ENCODE peak calls at places on chromosome 18, in ten cellular contexts. One of them, this sample, is unnamed.

GRCh38 chr18:49754866-49755265 is 58.5 kb downstream of the ACAA2 start:
- DNase-seq in AG09319: no peak
- DNase-seq in amniotic stem cell: no peak
- DNase-seq in AG10803: no peak
- DNase-seq in activated CD4-positive, CD25-positive, alpha-beta regulatory T cell treated with anti-CD3 and anti-CD28 coated beads, Interleukin-2, amount 50 U/mL, for 72 hours: no peak
- DNase-seq in NCI-H1417: no peak
- DNase-seq in endothelial cell: no peak
- DNase-seq in MM.1S: no peak
- DNase-seq in uterus: no peak
- DNase-seq in stimulated activated CD4-positive, alpha-beta T cell treated with anti-CD3 and anti-CD28 coated beads, Interleukin-1b, Interleukin-23, amount 100 ng/mL, for 1 hour: no peak
- DNase-seq in this sample: no peak

GRCh38 chr18:30684825-30685481 is 357.6 kb downstream of the DSC3 start:
- DNase-seq in amniotic stem cell: no peak
- DNase-seq in uterus: no peak
- DNase-seq in AG09319: no peak
- DNase-seq in AG10803: no peak
- DNase-seq in activated CD4-positive, CD25-positive, alpha-beta regulatory T cell treated with anti-CD3 and anti-CD28 coated beads, Interleukin-2, amount 50 U/mL, for 72 hours: no peak
- DNase-seq in endothelial cell: no peak
- DNase-seq in stimulated activated CD4-positive, alpha-beta T cell treated with anti-CD3 and anti-CD28 coated beads, Interleukin-1b, Interleukin-23, amount 100 ng/mL, for 1 hour: no peak
- DNase-seq in NCI-H1417: peak; percentile 5
- DNase-seq in MM.1S: no peak
- DNase-seq in this sample: no peak

GRCh38 chr18:44079602-44080001 is 601.1 kb upstream of the SETBP1 start:
- DNase-seq in amniotic stem cell: peak; percentile 37
- DNase-seq in NCI-H1417: no peak
- DNase-seq in AG09319: no peak
- DNase-seq in AG10803: peak; percentile 22
- DNase-seq in stimulated activated CD4-positive, alpha-beta T cell treated with anti-CD3 and anti-CD28 coated beads, Interleukin-1b, Interleukin-23, amount 100 ng/mL, for 1 hour: no peak
- DNase-seq in activated CD4-positive, CD25-positive, alpha-beta regulatory T cell treated with anti-CD3 and anti-CD28 coated beads, Interleukin-2, amount 50 U/mL, for 72 hours: no peak
- DNase-seq in MM.1S: no peak
- DNase-seq in uterus: no peak
- DNase-seq in endothelial cell: no peak
- DNase-seq in this sample: no peak

GRCh38 chr18:7237670-7238272 is 6.9 kb downstream of the LRRC30 start:
- DNase-seq in amniotic stem cell: no peak
- DNase-seq in activated CD4-positive, CD25-positive, alpha-beta regulatory T cell treated with anti-CD3 and anti-CD28 coated beads, Interleukin-2, amount 50 U/mL, for 72 hours: no peak
- DNase-seq in AG10803: no peak
- DNase-seq in AG09319: no peak
- DNase-seq in uterus: no peak
- DNase-seq in stimulated activated CD4-positive, alpha-beta T cell treated with anti-CD3 and anti-CD28 coated beads, Interleukin-1b, Interleukin-23, amount 100 ng/mL, for 1 hour: no peak
- DNase-seq in NCI-H1417: no peak
- DNase-seq in MM.1S: no peak
- DNase-seq in endothelial cell: no peak
- DNase-seq in this sample: no peak

GRCh38 chr18:23397907-23398306 is 55.2 kb upstream of the RIOK3 start:
- DNase-seq in stimulated activated CD4-positive, alpha-beta T cell treated with anti-CD3 and anti-CD28 coated beads, Interleukin-1b, Interleukin-23, amount 100 ng/mL, for 1 hour: no peak
- DNase-seq in NCI-H1417: no peak
- DNase-seq in endothelial cell: no peak
- DNase-seq in amniotic stem cell: no peak
- DNase-seq in uterus: no peak
- DNase-seq in MM.1S: no peak
- DNase-seq in AG10803: no peak
- DNase-seq in AG09319: no peak
- DNase-seq in activated CD4-positive, CD25-positive, alpha-beta regulatory T cell treated with anti-CD3 and anti-CD28 coated beads, Interleukin-2, amount 50 U/mL, for 72 hours: no peak
- DNase-seq in this sample: peak; percentile 62

GRCh38 chr18:58605027-58606020 is 23.6 kb downstream of the ALPK2 start:
- DNase-seq in AG10803: peak; percentile 42
- DNase-seq in stimulated activated CD4-positive, alpha-beta T cell treated with anti-CD3 and anti-CD28 coated beads, Interleukin-1b, Interleukin-23, amount 100 ng/mL, for 1 hour: no peak
- DNase-seq in activated CD4-positive, CD25-positive, alpha-beta regulatory T cell treated with anti-CD3 and anti-CD28 coated beads, Interleukin-2, amount 50 U/mL, for 72 hours: no peak
- DNase-seq in uterus: no peak
- DNase-seq in MM.1S: no peak
- DNase-seq in endothelial cell: no peak
- DNase-seq in AG09319: no peak
- DNase-seq in amniotic stem cell: no peak
- DNase-seq in NCI-H1417: no peak
- DNase-seq in this sample: no peak

GRCh38 chr18:75170916-75171315 is 38.0 kb downstream of the PTGR3 start:
- DNase-seq in AG09319: no peak
- DNase-seq in AG10803: no peak
- DNase-seq in endothelial cell: no peak
- DNase-seq in MM.1S: no peak
- DNase-seq in NCI-H1417: no peak
- DNase-seq in activated CD4-positive, CD25-positive, alpha-beta regulatory T cell treated with anti-CD3 and anti-CD28 coated beads, Interleukin-2, amount 50 U/mL, for 72 hours: no peak
- DNase-seq in uterus: no peak
- DNase-seq in amniotic stem cell: no peak
- DNase-seq in stimulated activated CD4-positive, alpha-beta T cell treated with anti-CD3 and anti-CD28 coated beads, Interleukin-1b, Interleukin-23, amount 100 ng/mL, for 1 hour: no peak
- DNase-seq in this sample: no peak

GRCh38 chr18:22195052-22195451 is 25.7 kb downstream of the GATA6 start:
- DNase-seq in NCI-H1417: no peak
- DNase-seq in AG10803: no peak
- DNase-seq in endothelial cell: no peak
- DNase-seq in stimulated activated CD4-positive, alpha-beta T cell treated with anti-CD3 and anti-CD28 coated beads, Interleukin-1b, Interleukin-23, amount 100 ng/mL, for 1 hour: no peak
- DNase-seq in uterus: no peak
- DNase-seq in AG09319: no peak
- DNase-seq in MM.1S: no peak
- DNase-seq in amniotic stem cell: no peak
- DNase-seq in activated CD4-positive, CD25-positive, alpha-beta regulatory T cell treated with anti-CD3 and anti-CD28 coated beads, Interleukin-2, amount 50 U/mL, for 72 hours: no peak
- DNase-seq in this sample: no peak

GRCh38 chr18:52242711-52243110 is 97.3 kb upstream of the DCC start:
- DNase-seq in MM.1S: no peak
- DNase-seq in uterus: no peak
- DNase-seq in stimulated activated CD4-positive, alpha-beta T cell treated with anti-CD3 and anti-CD28 coated beads, Interleukin-1b, Interleukin-23, amount 100 ng/mL, for 1 hour: no peak
- DNase-seq in AG10803: peak; percentile 38
- DNase-seq in AG09319: no peak
- DNase-seq in NCI-H1417: no peak
- DNase-seq in endothelial cell: no peak
- DNase-seq in activated CD4-positive, CD25-positive, alpha-beta regulatory T cell treated with anti-CD3 and anti-CD28 coated beads, Interleukin-2, amount 50 U/mL, for 72 hours: no peak
- DNase-seq in amniotic stem cell: no peak
- DNase-seq in this sample: no peak

GRCh38 chr18:2087877-2088673 is 483.2 kb downstream of the METTL4 start:
- DNase-seq in stimulated activated CD4-positive, alpha-beta T cell treated with anti-CD3 and anti-CD28 coated beads, Interleukin-1b, Interleukin-23, amount 100 ng/mL, for 1 hour: no peak
- DNase-seq in activated CD4-positive, CD25-positive, alpha-beta regulatory T cell treated with anti-CD3 and anti-CD28 coated beads, Interleukin-2, amount 50 U/mL, for 72 hours: no peak
- DNase-seq in MM.1S: no peak
- DNase-seq in uterus: peak; percentile 16
- DNase-seq in amniotic stem cell: no peak
- DNase-seq in NCI-H1417: no peak
- DNase-seq in AG10803: peak; percentile 53
- DNase-seq in AG09319: no peak
- DNase-seq in endothelial cell: no peak
- DNase-seq in this sample: no peak

GRCh38 chr18:44497294-44497693 is 183.4 kb upstream of the SETBP1 start:
- DNase-seq in AG09319: no peak
- DNase-seq in uterus: no peak
- DNase-seq in activated CD4-positive, CD25-positive, alpha-beta regulatory T cell treated with anti-CD3 and anti-CD28 coated beads, Interleukin-2, amount 50 U/mL, for 72 hours: no peak
- DNase-seq in endothelial cell: no peak
- DNase-seq in amniotic stem cell: no peak
- DNase-seq in AG10803: no peak
- DNase-seq in stimulated activated CD4-positive, alpha-beta T cell treated with anti-CD3 and anti-CD28 coated beads, Interleukin-1b, Interleukin-23, amount 100 ng/mL, for 1 hour: no peak
- DNase-seq in MM.1S: no peak
- DNase-seq in NCI-H1417: no peak
- DNase-seq in this sample: no peak

GRCh38 chr18:79199691-79200374 is 130.6 kb downstream of the ATP9B start:
- DNase-seq in stimulated activated CD4-positive, alpha-beta T cell treated with anti-CD3 and anti-CD28 coated beads, Interleukin-1b, Interleukin-23, amount 100 ng/mL, for 1 hour: no peak
- DNase-seq in uterus: no peak
- DNase-seq in AG09319: no peak
- DNase-seq in endothelial cell: no peak
- DNase-seq in amniotic stem cell: no peak
- DNase-seq in AG10803: peak; percentile 60
- DNase-seq in MM.1S: peak; percentile 80
- DNase-seq in NCI-H1417: no peak
- DNase-seq in activated CD4-positive, CD25-positive, alpha-beta regulatory T cell treated with anti-CD3 and anti-CD28 coated beads, Interleukin-2, amount 50 U/mL, for 72 hours: no peak
- DNase-seq in this sample: no peak

GRCh38 chr18:41059126-41059415 is 896.0 kb upstream of the PIK3C3 start:
- DNase-seq in uterus: no peak
- DNase-seq in AG09319: no peak
- DNase-seq in endothelial cell: no peak
- DNase-seq in amniotic stem cell: no peak
- DNase-seq in AG10803: no peak
- DNase-seq in stimulated activated CD4-positive, alpha-beta T cell treated with anti-CD3 and anti-CD28 coated beads, Interleukin-1b, Interleukin-23, amount 100 ng/mL, for 1 hour: no peak
- DNase-seq in activated CD4-positive, CD25-positive, alpha-beta regulatory T cell treated with anti-CD3 and anti-CD28 coated beads, Interleukin-2, amount 50 U/mL, for 72 hours: no peak
- DNase-seq in MM.1S: no peak
- DNase-seq in NCI-H1417: no peak
- DNase-seq in this sample: no peak

GRCh38 chr18:74139888-74140287 is 7.7 kb downstream of the FBXO15 start:
- DNase-seq in AG09319: no peak
- DNase-seq in NCI-H1417: no peak
- DNase-seq in AG10803: peak; percentile 34
- DNase-seq in activated CD4-positive, CD25-positive, alpha-beta regulatory T cell treated with anti-CD3 and anti-CD28 coated beads, Interleukin-2, amount 50 U/mL, for 72 hours: no peak
- DNase-seq in amniotic stem cell: peak; percentile 39
- DNase-seq in uterus: no peak
- DNase-seq in stimulated activated CD4-positive, alpha-beta T cell treated with anti-CD3 and anti-CD28 coated beads, Interleukin-1b, Interleukin-23, amount 100 ng/mL, for 1 hour: no peak
- DNase-seq in MM.1S: no peak
- DNase-seq in endothelial cell: no peak
- DNase-seq in this sample: no peak

GRCh38 chr18:58484989-58485962 is 143.6 kb downstream of the ALPK2 start:
- DNase-seq in uterus: no peak
- DNase-seq in NCI-H1417: peak; percentile 83
- DNase-seq in AG09319: no peak
- DNase-seq in endothelial cell: peak; percentile 21
- DNase-seq in amniotic stem cell: no peak
- DNase-seq in MM.1S: no peak
- DNase-seq in stimulated activated CD4-positive, alpha-beta T cell treated with anti-CD3 and anti-CD28 coated beads, Interleukin-1b, Interleukin-23, amount 100 ng/mL, for 1 hour: no peak
- DNase-seq in AG10803: no peak
- DNase-seq in activated CD4-positive, CD25-positive, alpha-beta regulatory T cell treated with anti-CD3 and anti-CD28 coated beads, Interleukin-2, amount 50 U/mL, for 72 hours: no peak
- DNase-seq in this sample: no peak

GRCh38 chr18:13276530-13277520 is 58.3 kb downstream of the LDLRAD4 start:
- DNase-seq in stimulated activated CD4-positive, alpha-beta T cell treated with anti-CD3 and anti-CD28 coated beads, Interleukin-1b, Interleukin-23, amount 100 ng/mL, for 1 hour: no peak
- DNase-seq in NCI-H1417: no peak
- DNase-seq in uterus: no peak
- DNase-seq in AG10803: no peak
- DNase-seq in endothelial cell: no peak
- DNase-seq in amniotic stem cell: no peak
- DNase-seq in AG09319: no peak
- DNase-seq in MM.1S: no peak
- DNase-seq in activated CD4-positive, CD25-positive, alpha-beta regulatory T cell treated with anti-CD3 and anti-CD28 coated beads, Interleukin-2, amount 50 U/mL, for 72 hours: no peak
- DNase-seq in this sample: no peak

GRCh38 chr18:9648431-9649163 is 34.2 kb upstream of the PPP4R1 start:
- DNase-seq in stimulated activated CD4-positive, alpha-beta T cell treated with anti-CD3 and anti-CD28 coated beads, Interleukin-1b, Interleukin-23, amount 100 ng/mL, for 1 hour: no peak
- DNase-seq in amniotic stem cell: no peak
- DNase-seq in AG10803: no peak
- DNase-seq in NCI-H1417: no peak
- DNase-seq in MM.1S: no peak
- DNase-seq in activated CD4-positive, CD25-positive, alpha-beta regulatory T cell treated with anti-CD3 and anti-CD28 coated beads, Interleukin-2, amount 50 U/mL, for 72 hours: no peak
- DNase-seq in endothelial cell: no peak
- DNase-seq in AG09319: no peak
- DNase-seq in uterus: no peak
- DNase-seq in this sample: no peak

GRCh38 chr18:65751145-65752085 is 603 bp downstream of the CDH7 start:
- DNase-seq in uterus: no peak
- DNase-seq in AG09319: no peak
- DNase-seq in stimulated activated CD4-positive, alpha-beta T cell treated with anti-CD3 and anti-CD28 coated beads, Interleukin-1b, Interleukin-23, amount 100 ng/mL, for 1 hour: no peak
- DNase-seq in endothelial cell: peak; percentile 26
- DNase-seq in NCI-H1417: peak; percentile 97
- DNase-seq in amniotic stem cell: no peak
- DNase-seq in activated CD4-positive, CD25-positive, alpha-beta regulatory T cell treated with anti-CD3 and anti-CD28 coated beads, Interleukin-2, amount 50 U/mL, for 72 hours: no peak
- DNase-seq in AG10803: no peak
- DNase-seq in MM.1S: no peak
- DNase-seq in this sample: no peak

GRCh38 chr18:63088262-63088661 is 231.3 kb downstream of the BCL2 start:
- DNase-seq in AG10803: no peak
- DNase-seq in stimulated activated CD4-positive, alpha-beta T cell treated with anti-CD3 and anti-CD28 coated beads, Interleukin-1b, Interleukin-23, amount 100 ng/mL, for 1 hour: no peak
- DNase-seq in activated CD4-positive, CD25-positive, alpha-beta regulatory T cell treated with anti-CD3 and anti-CD28 coated beads, Interleukin-2, amount 50 U/mL, for 72 hours: no peak
- DNase-seq in amniotic stem cell: no peak
- DNase-seq in uterus: no peak
- DNase-seq in MM.1S: no peak
- DNase-seq in AG09319: no peak
- DNase-seq in NCI-H1417: no peak
- DNase-seq in endothelial cell: no peak
- DNase-seq in this sample: no peak

GRCh38 chr18:7855051-7855450 is 287.9 kb downstream of the PTPRM start:
- DNase-seq in amniotic stem cell: no peak
- DNase-seq in AG10803: no peak
- DNase-seq in AG09319: no peak
- DNase-seq in MM.1S: no peak
- DNase-seq in stimulated activated CD4-positive, alpha-beta T cell treated with anti-CD3 and anti-CD28 coated beads, Interleukin-1b, Interleukin-23, amount 100 ng/mL, for 1 hour: no peak
- DNase-seq in NCI-H1417: peak; percentile 49
- DNase-seq in activated CD4-positive, CD25-positive, alpha-beta regulatory T cell treated with anti-CD3 and anti-CD28 coated beads, Interleukin-2, amount 50 U/mL, for 72 hours: no peak
- DNase-seq in endothelial cell: no peak
- DNase-seq in uterus: no peak
- DNase-seq in this sample: no peak

GRCh38 chr18:45437399-45437798 is 177.9 kb upstream of the SLC14A2 start:
- DNase-seq in uterus: no peak
- DNase-seq in endothelial cell: no peak
- DNase-seq in AG10803: no peak
- DNase-seq in NCI-H1417: no peak
- DNase-seq in activated CD4-positive, CD25-positive, alpha-beta regulatory T cell treated with anti-CD3 and anti-CD28 coated beads, Interleukin-2, amount 50 U/mL, for 72 hours: no peak
- DNase-seq in AG09319: no peak
- DNase-seq in amniotic stem cell: no peak
- DNase-seq in stimulated activated CD4-positive, alpha-beta T cell treated with anti-CD3 and anti-CD28 coated beads, Interleukin-1b, Interleukin-23, amount 100 ng/mL, for 1 hour: no peak
- DNase-seq in MM.1S: no peak
- DNase-seq in this sample: no peak

GRCh38 chr18:22166070-22166972 is 3.1 kb upstream of the GATA6 start:
- DNase-seq in uterus: peak; percentile 79
- DNase-seq in activated CD4-positive, CD25-positive, alpha-beta regulatory T cell treated with anti-CD3 and anti-CD28 coated beads, Interleukin-2, amount 50 U/mL, for 72 hours: no peak
- DNase-seq in endothelial cell: peak; percentile 19
- DNase-seq in stimulated activated CD4-positive, alpha-beta T cell treated with anti-CD3 and anti-CD28 coated beads, Interleukin-1b, Interleukin-23, amount 100 ng/mL, for 1 hour: no peak
- DNase-seq in MM.1S: no peak
- DNase-seq in AG10803: no peak
- DNase-seq in AG09319: no peak
- DNase-seq in amniotic stem cell: no peak
- DNase-seq in NCI-H1417: no peak
- DNase-seq in this sample: no peak

GRCh38 chr18:12968115-12968514 is 20.3 kb downstream of the SEH1L start:
- DNase-seq in activated CD4-positive, CD25-positive, alpha-beta regulatory T cell treated with anti-CD3 and anti-CD28 coated beads, Interleukin-2, amount 50 U/mL, for 72 hours: no peak
- DNase-seq in AG10803: no peak
- DNase-seq in amniotic stem cell: no peak
- DNase-seq in AG09319: no peak
- DNase-seq in endothelial cell: no peak
- DNase-seq in NCI-H1417: no peak
- DNase-seq in stimulated activated CD4-positive, alpha-beta T cell treated with anti-CD3 and anti-CD28 coated beads, Interleukin-1b, Interleukin-23, amount 100 ng/mL, for 1 hour: no peak
- DNase-seq in uterus: no peak
- DNase-seq in MM.1S: no peak
- DNase-seq in this sample: no peak

GRCh38 chr18:21321711-21322110 is 79.7 kb downstream of the GREB1L start:
- DNase-seq in AG09319: no peak
- DNase-seq in uterus: no peak
- DNase-seq in activated CD4-positive, CD25-positive, alpha-beta regulatory T cell treated with anti-CD3 and anti-CD28 coated beads, Interleukin-2, amount 50 U/mL, for 72 hours: no peak
- DNase-seq in NCI-H1417: no peak
- DNase-seq in endothelial cell: no peak
- DNase-seq in amniotic stem cell: no peak
- DNase-seq in MM.1S: no peak
- DNase-seq in AG10803: peak; percentile 77
- DNase-seq in stimulated activated CD4-positive, alpha-beta T cell treated with anti-CD3 and anti-CD28 coated beads, Interleukin-1b, Interleukin-23, amount 100 ng/mL, for 1 hour: no peak
- DNase-seq in this sample: no peak

GRCh38 chr18:50334546-50335152 is 40.2 kb upstream of the SKA1 start:
- DNase-seq in stimulated activated CD4-positive, alpha-beta T cell treated with anti-CD3 and anti-CD28 coated beads, Interleukin-1b, Interleukin-23, amount 100 ng/mL, for 1 hour: no peak
- DNase-seq in amniotic stem cell: no peak
- DNase-seq in AG09319: no peak
- DNase-seq in AG10803: no peak
- DNase-seq in NCI-H1417: no peak
- DNase-seq in MM.1S: peak; percentile 52
- DNase-seq in activated CD4-positive, CD25-positive, alpha-beta regulatory T cell treated with anti-CD3 and anti-CD28 coated beads, Interleukin-2, amount 50 U/mL, for 72 hours: no peak
- DNase-seq in uterus: no peak
- DNase-seq in endothelial cell: no peak
- DNase-seq in this sample: no peak

GRCh38 chr18:57589162-57589561 is 2.7 kb upstream of the FECH start:
- DNase-seq in NCI-H1417: peak; percentile 23
- DNase-seq in activated CD4-positive, CD25-positive, alpha-beta regulatory T cell treated with anti-CD3 and anti-CD28 coated beads, Interleukin-2, amount 50 U/mL, for 72 hours: no peak
- DNase-seq in uterus: no peak
- DNase-seq in stimulated activated CD4-positive, alpha-beta T cell treated with anti-CD3 and anti-CD28 coated beads, Interleukin-1b, Interleukin-23, amount 100 ng/mL, for 1 hour: no peak
- DNase-seq in AG10803: no peak
- DNase-seq in endothelial cell: no peak
- DNase-seq in amniotic stem cell: no peak
- DNase-seq in MM.1S: no peak
- DNase-seq in AG09319: no peak
- DNase-seq in this sample: no peak

GRCh38 chr18:33440011-33440383 is 524 bp downstream of the CCDC178 start:
- DNase-seq in AG09319: no peak
- DNase-seq in amniotic stem cell: peak; percentile 47
- DNase-seq in stimulated activated CD4-positive, alpha-beta T cell treated with anti-CD3 and anti-CD28 coated beads, Interleukin-1b, Interleukin-23, amount 100 ng/mL, for 1 hour: no peak
- DNase-seq in endothelial cell: peak; percentile 63
- DNase-seq in NCI-H1417: no peak
- DNase-seq in activated CD4-positive, CD25-positive, alpha-beta regulatory T cell treated with anti-CD3 and anti-CD28 coated beads, Interleukin-2, amount 50 U/mL, for 72 hours: no peak
- DNase-seq in MM.1S: no peak
- DNase-seq in uterus: peak; percentile 18
- DNase-seq in AG10803: peak; percentile 12
- DNase-seq in this sample: no peak

GRCh38 chr18:74299746-74300145 is 8.0 kb upstream of the CYB5A start:
- DNase-seq in activated CD4-positive, CD25-positive, alpha-beta regulatory T cell treated with anti-CD3 and anti-CD28 coated beads, Interleukin-2, amount 50 U/mL, for 72 hours: no peak
- DNase-seq in endothelial cell: no peak
- DNase-seq in stimulated activated CD4-positive, alpha-beta T cell treated with anti-CD3 and anti-CD28 coated beads, Interleukin-1b, Interleukin-23, amount 100 ng/mL, for 1 hour: no peak
- DNase-seq in AG10803: peak; percentile 34
- DNase-seq in amniotic stem cell: no peak
- DNase-seq in AG09319: no peak
- DNase-seq in uterus: no peak
- DNase-seq in MM.1S: no peak
- DNase-seq in NCI-H1417: no peak
- DNase-seq in this sample: no peak

This sample was measured in natural killer cell treated with Interleukin-12 subunit alpha and Interleukin-12 subunit beta and Interleukin-15 and Interleukin-18, amount 100 ng/mL, for 72 hours.